ENCODE peak calls at places on chromosomes 16 and 17, in five cellular contexts. S is colonic mucosa; Z is HS-27A; X is cardiac fibroblast; M is CD4-positive, CD25-positive, alpha-beta regulatory T cell. Y is an unnamed sample.

GRCh38 chr16:66899310-66899944 is 19.1 kb downstream of the PDP2 start:
- DNase-seq in S (no peak), Z (no peak), X (peak), M (no peak), Y (no peak)

GRCh38 chr16:54034684-54035083 is 251.9 kb downstream of the IRX3 start:
- DNase-seq in S (no peak), Z (no peak), X (peak), M (no peak), Y (no peak)

GRCh38 chr17:14297161-14297851 is 3.6 kb upstream of the HS3ST3B1 start:
- DNase-seq in S (no peak), Z (no peak), X (peak), M (peak), Y (peak)

GRCh38 chr16:10256855-10257641 is 74.8 kb upstream of the GRIN2A start:
- DNase-seq in S (peak), Z (no peak), X (peak), M (peak), Y (peak)

GRCh38 chr17:27539152-27539551 is 82.9 kb downstream of the KSR1 start:
- DNase-seq in S (no peak), Z (no peak), X (no peak), M (no peak), Y (no peak)

GRCh38 chr16:50302472-50303005 is 36.2 kb downstream of the ADCY7 start:
- DNase-seq in S (no peak), Z (no peak), X (no peak), M (no peak), Y (no peak)

GRCh38 chr17:12859520-12859919 is 70.2 kb downstream of the ARHGAP44 start:
- DNase-seq in S (no peak), Z (no peak), X (no peak), M (no peak), Y (no peak)

GRCh38 chr16:79415983-79416641 is 184.4 kb downstream of the MAF start:
- DNase-seq in S (no peak), Z (no peak), X (no peak), M (peak), Y (no peak)

GRCh38 chr17:37726248-37726647 is 18.6 kb downstream of the HNF1B start:
- DNase-seq in S (no peak), Z (no peak), X (no peak), M (no peak), Y (no peak)

GRCh38 chr16:35195864-35196216 is 1736.4 kb downstream of the TP53TG3F start:
- DNase-seq in S (no peak), Z (no peak), X (no peak), M (no peak), Y (no peak)

GRCh38 chr17:29733151-29733550 is 110.4 kb upstream of the CORO6 start:
- DNase-seq in S (no peak), Z (no peak), X (peak), M (no peak), Y (no peak)

GRCh38 chr16:75948886-75949285 is 222.6 kb upstream of the CPHXL start:
- DNase-seq in S (no peak), Z (no peak), X (no peak), M (no peak), Y (no peak)

GRCh38 chr16:27199747-27200146 is 3.6 kb upstream of the KDM8 start:
- DNase-seq in S (no peak), Z (no peak), X (no peak), M (peak), Y (peak)

GRCh38 chr16:50834701-50835100 is 92.8 kb downstream of the CYLD start:
- DNase-seq in S (no peak), Z (no peak), X (no peak), M (no peak), Y (no peak)

GRCh38 chr16:86924537-86924936 is 346.2 kb downstream of the FOXL1 start:
- DNase-seq in S (no peak), Z (peak), X (peak), M (no peak), Y (no peak)

GRCh38 chr16:19542138-19542821 is 13.2 kb upstream of the VPS35L start:
- DNase-seq in S (peak), Z (no peak), X (no peak), M (no peak), Y (no peak)

GRCh38 chr16:3058173-3059030 is 7.0 kb upstream of the IL32 start:
- DNase-seq in S (peak), Z (peak), X (peak), M (no peak), Y (peak)

GRCh38 chr16:85372627-85373372 is 240.3 kb upstream of the GSE1 start:
- DNase-seq in S (peak), Z (no peak), X (peak), M (no peak), Y (no peak)

GRCh38 chr16:55668337-55669281 is 12.8 kb downstream of the SLC6A2 start:
- DNase-seq in S (no peak), Z (no peak), X (peak), M (no peak), Y (no peak)

GRCh38 chr16:31371619-31372484 is 16.9 kb downstream of the ITGAX start:
- DNase-seq in S (no peak), Z (no peak), X (no peak), M (no peak), Y (no peak)

GRCh38 chr17:51852603-51853002 is 305.9 kb downstream of the CA10 start:
- DNase-seq in S (no peak), Z (no peak), X (no peak), M (no peak), Y (no peak)

Y was measured in naive B cell.